ENCODE peak calls at places on chromosome 21, in ten cellular contexts. V is heart right ventricle, H is foreskin fibroblast, I is epithelial cell of esophagus, W is astrocyte of the spinal cord, Y is AG10803, D is breast epithelium, M is neural crest cell, J is GM12865, U is WTC11. S is an unnamed sample.

GRCh38 chr21:16841917-16842316 is 670.9 kb upstream of the CXADR start:
- DNase-seq in V (no peak), H (no peak), I (no peak), W (no peak), Y (no peak), D (no peak), M (no peak), J (no peak), U (no peak), S (no peak)

GRCh38 chr21:18959817-18960216 is 556.2 kb upstream of the TMPRSS15 start:
- DNase-seq in V (no peak), H (no peak), I (no peak), W (no peak), Y (no peak), D (no peak), M (no peak), J (no peak), U (no peak), S (no peak)

GRCh38 chr21:26135520-26135919 is 35.0 kb downstream of the APP start:
- DNase-seq in V (no peak), H (no peak), I (no peak), W (no peak), Y (no peak), D (no peak), M (no peak), J (no peak), U (no peak), S (no peak)

GRCh38 chr21:26115346-26115745 is 55.2 kb downstream of the APP start:
- DNase-seq in V (no peak), H (no peak), I (peak; percentile 54), W (no peak), Y (no peak), D (no peak), M (no peak), J (no peak), U (no peak), S (peak; percentile 69)

GRCh38 chr21:39003982-39004775 is 179.1 kb downstream of the PSMG1 start:
- DNase-seq in V (peak; percentile 45), H (peak; percentile 86), I (no peak), W (no peak), Y (peak; percentile 68), D (no peak), M (no peak), J (no peak), U (no peak), S (no peak)

GRCh38 chr21:33622253-33622652 is 19.3 kb downstream of the CRYZL1 start:
- DNase-seq in V (no peak), H (no peak), I (no peak), W (no peak), Y (no peak), D (no peak), M (no peak), J (no peak), U (no peak), S (no peak)

GRCh38 chr21:31348188-31348587 is 4.1 kb upstream of the TIAM1 start:
- DNase-seq in V (no peak), H (no peak), I (no peak), W (no peak), Y (no peak), D (no peak), M (no peak), J (no peak), U (no peak), S (no peak)

GRCh38 chr21:42641311-42642218 is 11.9 kb upstream of the PDE9A start:
- DNase-seq in V (no peak), H (no peak), I (no peak), W (no peak), Y (no peak), D (no peak), M (no peak), J (no peak), U (no peak), S (no peak)

GRCh38 chr21:35737899-35738341 is 322.4 kb downstream of the SETD4 start:
- DNase-seq in V (peak; percentile 17), H (no peak), I (no peak), W (peak; percentile 79), Y (peak; percentile 82), D (no peak), M (no peak), J (peak; percentile 67), U (no peak), S (no peak)

GRCh38 chr21:31580866-31581276 is 78.6 kb upstream of the SOD1 start:
- DNase-seq in V (peak; percentile 62), H (peak; percentile 33), I (peak; percentile 65), W (peak; percentile 68), Y (peak; percentile 47), D (no peak), M (peak; percentile 85), J (peak; percentile 69), U (peak; percentile 87), S (peak; percentile 37)

GRCh38 chr21:43192501-43193081 is 23.8 kb downstream of the CRYAA start:
- DNase-seq in V (no peak), H (no peak), I (no peak), W (no peak), Y (no peak), D (peak; percentile 22), M (no peak), J (no peak), U (peak; percentile 7), S (no peak)

GRCh38 chr21:42677339-42678117 is 24.1 kb downstream of the PDE9A start:
- DNase-seq in V (peak; percentile 34), H (peak; percentile 45), I (peak; percentile 34), W (peak; percentile 84), Y (no peak), D (no peak), M (no peak), J (no peak), U (no peak), S (peak; percentile 53)

GRCh38 chr21:38244885-38245869 is 11.6 kb upstream of the KCNJ15 start:
- DNase-seq in V (no peak), H (peak; percentile 99), I (peak; percentile 88), W (peak; percentile 99), Y (peak; percentile 99), D (no peak), M (no peak), J (peak; percentile 89), U (no peak), S (peak; percentile 99)

GRCh38 chr21:22395965-22396364 is 1397.8 kb downstream of the NCAM2 start:
- DNase-seq in V (no peak), H (no peak), I (no peak), W (no peak), Y (no peak), D (no peak), M (no peak), J (no peak), U (no peak), S (no peak)

GRCh38 chr21:42455196-42455595 is 40.8 kb downstream of the RSPH1 start:
- DNase-seq in V (no peak), H (no peak), I (peak; percentile 80), W (no peak), Y (no peak), D (no peak), M (no peak), J (no peak), U (no peak), S (peak; percentile 10)

GRCh38 chr21:15468368-15468767 is 261.4 kb upstream of the USP25 start:
- DNase-seq in V (no peak), H (no peak), I (no peak), W (no peak), Y (no peak), D (no peak), M (no peak), J (no peak), U (no peak), S (no peak)

GRCh38 chr21:26717146-26717739 is 128.0 kb downstream of the ADAMTS1 start:
- DNase-seq in V (no peak), H (peak; percentile 3), I (peak; percentile 23), W (peak; percentile 44), Y (peak; percentile 35), D (no peak), M (no peak), J (peak; percentile 10), U (no peak), S (peak; percentile 2)

GRCh38 chr21:29604096-29604495 is 305.4 kb downstream of the BACH1 start:
- DNase-seq in V (no peak), H (no peak), I (no peak), W (no peak), Y (no peak), D (no peak), M (no peak), J (no peak), U (no peak), S (no peak)

GRCh38 chr21:26865857-26866256 is 20.6 kb upstream of the ADAMTS1 start:
- DNase-seq in V (no peak), H (no peak), I (no peak), W (no peak), Y (no peak), D (no peak), M (no peak), J (no peak), U (no peak), S (no peak)

GRCh38 chr21:37060296-37060695 is 12.6 kb downstream of the PIGP start:
- DNase-seq in V (peak; percentile 27), H (peak; percentile 94), I (peak; percentile 93), W (peak; percentile 99), Y (peak; percentile 93), D (no peak), M (peak; percentile 16), J (no peak), U (no peak), S (peak; percentile 90)
- TF ChIP-seq CTCF in V (no peak), H (peak; percentile 11), I (peak; percentile 39), W (peak; percentile 24), Y (peak; percentile 40), D (no peak), M (no peak), J (no peak), U (no peak), S (peak; percentile 7)

GRCh38 chr21:45356251-45356650 is 48.7 kb upstream of the COL18A1 start:
- DNase-seq in V (no peak), H (no peak), I (no peak), W (no peak), Y (no peak), D (no peak), M (no peak), J (no peak), U (peak; percentile 64), S (no peak)
- TF ChIP-seq CTCF in V (no peak), H (no peak), I (no peak), W (peak; percentile 24), Y (no peak), D (no peak), M (peak; percentile 36), J (no peak), U (no peak), S (no peak)

GRCh38 chr21:41043008-41043407 is 125.0 kb upstream of the BACE2 start:
- DNase-seq in V (no peak), H (no peak), I (no peak), W (no peak), Y (no peak), D (no peak), M (no peak), J (no peak), U (no peak), S (no peak)
- TF ChIP-seq CTCF in V (peak; percentile 37), H (peak; percentile 21), I (peak; percentile 11), W (no peak), Y (peak; percentile 36), D (no peak), M (peak; percentile 31), J (peak; percentile 6), U (no peak), S (peak; percentile 30)

DNA sequence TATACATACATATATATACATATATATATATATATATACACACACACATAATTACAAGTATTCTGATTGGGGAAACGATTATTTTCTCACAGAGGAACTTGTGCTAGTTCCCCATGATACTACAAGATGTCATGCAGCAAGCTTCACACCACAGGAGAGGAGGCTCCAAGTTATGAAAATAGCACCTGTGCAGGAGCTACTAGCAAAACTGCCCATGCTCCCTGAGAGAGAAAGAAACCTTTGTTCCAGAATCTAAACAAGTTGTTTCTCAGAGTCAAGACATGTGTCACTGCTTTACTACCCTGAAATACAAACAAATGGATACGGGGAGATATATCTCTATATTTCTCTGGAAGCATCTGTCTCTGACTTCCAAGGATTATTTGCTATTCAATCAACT is 929.4 kb downstream of the LTN1 start:
- DNase-seq in V (no peak), H (no peak), I (no peak), W (no peak), Y (no peak), D (no peak), M (no peak), J (no peak), U (no peak), S (no peak)
- TF ChIP-seq CTCF in V (no peak), H (no peak), I (no peak), W (no peak), Y (no peak), D (no peak), M (no peak), J (no peak), U (no peak), S (no peak)

S was measured in mammary epithelial cell.